ENCODE peak calls at places on chromosomes 3 and 15, in ten cellular contexts. A, Y, R, H, O, Z, V, U, Q and I are unnamed samples.
A peak's percentile ranks its signal among the peaks of the same experiment; 100 is the strongest.

GRCh38 chr15:100112061-100112420 is 229.7 kb downstream of the ADAMTS17 start:
- DNase-seq in A (no peak), Y (no peak), R (no peak), H (no peak), O (no peak), Z (no peak), V (no peak), U (no peak), Q (no peak), I (no peak)

GRCh38 chr15:71080166-71080565 is 35.1 kb upstream of the THSD4 start:
- DNase-seq in A (no peak), Y (no peak), R (no peak), H (no peak), O (no peak), Z (no peak), V (no peak), U (no peak), Q (no peak), I (peak; percentile 78)

GRCh38 chr3:53229171-53229570 is 26.7 kb downstream of the TKT start:
- DNase-seq in A (no peak), Y (no peak), R (no peak), H (no peak), O (no peak), Z (no peak), V (no peak), U (no peak), Q (no peak), I (no peak)

GRCh38 chr3:126649556-126650092 is 5.3 kb downstream of the TXNRD3 start:
- DNase-seq in A (no peak), Y (no peak), R (no peak), H (no peak), O (peak; percentile 50), Z (no peak), V (no peak), U (no peak), Q (no peak), I (no peak)

GRCh38 chr3:190044142-190044541 is 76.6 kb downstream of the P3H2 start:
- DNase-seq in A (no peak), Y (no peak), R (no peak), H (no peak), O (peak; percentile 74), Z (no peak), V (no peak), U (no peak), Q (no peak), I (peak; percentile 82)

GRCh38 chr3:14922863-14923262 is 24.5 kb upstream of the NR2C2 start:
- DNase-seq in A (no peak), Y (no peak), R (no peak), H (no peak), O (no peak), Z (no peak), V (no peak), U (no peak), Q (no peak), I (no peak)

GRCh38 chr3:106913111-106913698 is 464.0 kb upstream of the CCDC54 start:
- DNase-seq in A (no peak), Y (no peak), R (no peak), H (no peak), O (peak; percentile 12), Z (no peak), V (no peak), U (no peak), Q (no peak), I (no peak)

GRCh38 chr3:144185291-144185690 is 213.7 kb downstream of the DIPK2A start:
- DNase-seq in A (no peak), Y (no peak), R (no peak), H (no peak), O (peak; percentile 37), Z (no peak), V (no peak), U (no peak), Q (no peak), I (peak; percentile 15)

GRCh38 chr3:4816718-4817117 is 162.5 kb upstream of the BHLHE40 start:
- DNase-seq in A (no peak), Y (no peak), R (no peak), H (no peak), O (no peak), Z (no peak), V (no peak), U (no peak), Q (no peak), I (no peak)

GRCh38 chr3:187852842-187853727 is 107.8 kb upstream of the BCL6 start:
- DNase-seq in A (no peak), Y (no peak), R (peak; percentile 32), H (no peak), O (peak; percentile 34), Z (no peak), V (no peak), U (no peak), Q (no peak), I (peak; percentile 21)

GRCh38 chr3:112412494-112412893 is 79.5 kb downstream of the CD200 start:
- DNase-seq in A (no peak), Y (no peak), R (no peak), H (no peak), O (no peak), Z (no peak), V (no peak), U (no peak), Q (no peak), I (no peak)

GRCh38 chr15:58587481-58587880 is 155.7 kb downstream of the LIPC start:
- DNase-seq in A (no peak), Y (no peak), R (no peak), H (no peak), O (peak; percentile 28), Z (no peak), V (no peak), U (no peak), Q (no peak), I (no peak)

GRCh38 chr3:196963309-196963953 is 5.2 kb downstream of the PIGZ start:
- DNase-seq in A (no peak), Y (no peak), R (no peak), H (no peak), O (no peak), Z (no peak), V (no peak), U (no peak), Q (no peak), I (no peak)

GRCh38 chr15:22904736-22905135 is 66.3 kb downstream of the NIPA2 start:
- DNase-seq in A (peak; percentile 40), Y (no peak), R (no peak), H (no peak), O (no peak), Z (no peak), V (no peak), U (peak; percentile 71), Q (no peak), I (no peak)

GRCh38 chr15:59349715-59350420 is 22.8 kb downstream of the MYO1E start:
- DNase-seq in A (no peak), Y (no peak), R (no peak), H (no peak), O (peak; percentile 94), Z (peak; percentile 48), V (peak; percentile 99), U (no peak), Q (no peak), I (peak; percentile 96)

GRCh38 chr3:64272842-64273241 is 47.6 kb upstream of the PRICKLE2 start:
- DNase-seq in A (no peak), Y (no peak), R (no peak), H (no peak), O (no peak), Z (no peak), V (no peak), U (no peak), Q (no peak), I (no peak)

GRCh38 chr3:22836131-22836530 is 367.0 kb upstream of the UBE2E2 start:
- DNase-seq in A (no peak), Y (no peak), R (no peak), H (no peak), O (no peak), Z (peak; percentile 67), V (no peak), U (no peak), Q (no peak), I (no peak)
- H3K27ac ChIP-seq in A (no peak overlapping the region), Y (no peak overlapping the region), R (no peak overlapping the region), H (no peak overlapping the region), O (no peak overlapping the region), Z (no peak overlapping the region), V (no peak overlapping the region), U (no peak overlapping the region), Q (no peak overlapping the region), I (no peak overlapping the region)

DNA sequence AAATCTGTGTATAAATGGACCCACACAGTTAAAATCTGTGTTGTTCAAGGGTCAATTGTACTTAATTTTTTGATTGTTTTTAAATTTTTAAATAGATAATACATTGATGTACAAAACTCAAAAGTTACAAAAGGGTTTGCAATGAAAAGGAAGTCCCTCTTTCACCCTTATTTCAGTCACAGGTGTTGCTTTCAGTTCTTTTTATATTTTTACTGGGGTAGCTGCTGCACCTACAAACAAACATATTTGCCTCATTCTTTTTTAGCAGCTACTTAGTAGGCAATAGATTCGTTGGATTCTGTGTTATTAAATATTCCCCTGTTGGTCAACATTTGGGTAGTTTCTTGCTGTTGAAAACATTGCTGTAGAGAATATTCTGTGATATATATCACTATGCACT is 44.4 kb downstream of the PIAS1 start:
- DNase-seq in A (no peak), Y (no peak), R (no peak), H (no peak), O (no peak), Z (no peak), V (no peak), U (no peak), Q (no peak), I (no peak)
- H3K4me1 ChIP-seq in A (no peaks in the 10 kb centered on the region), Y (peaks cover 4% of the 10 kb centered on the region), R (no peaks in the 10 kb centered on the region), H (no peaks in the 10 kb centered on the region), O (peaks cover 5% of the 10 kb centered on the region), Z (peaks cover 23% of the 10 kb centered on the region), V (peaks cover 4% of the 10 kb centered on the region), U (no peaks in the 10 kb centered on the region), Q (peaks cover 5% of the 10 kb centered on the region), I (no peaks in the 10 kb centered on the region)

DNA sequence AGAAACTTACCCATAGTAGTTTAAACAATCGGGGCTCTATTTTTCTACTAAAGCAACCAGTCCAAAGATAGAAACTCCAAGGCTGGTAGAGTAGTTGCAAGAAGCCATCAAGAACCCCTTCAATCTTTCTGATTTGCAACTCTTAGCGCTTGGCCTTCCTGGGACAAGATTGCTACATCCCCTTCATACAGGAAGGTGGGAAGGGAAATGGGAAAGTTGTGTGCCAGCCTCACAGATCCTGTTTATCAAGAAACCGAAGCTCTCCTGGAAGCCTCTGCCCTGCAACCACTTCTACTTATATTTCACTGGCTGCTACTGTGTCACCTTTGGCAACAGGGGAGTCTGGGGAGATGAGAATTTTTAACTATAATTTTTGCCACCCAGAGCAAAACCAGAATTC is 46.2 kb downstream of the OSBPL10 start:
- DNase-seq in A (peak; percentile 24), Y (no peak), R (no peak), H (no peak), O (no peak), Z (peak; percentile 38), V (no peak), U (no peak), Q (no peak), I (no peak)
- H3K27ac ChIP-seq in A (no peak overlapping the region), Y (no peak overlapping the region), R (no peak overlapping the region), H (no peak overlapping the region), O (no peak overlapping the region), Z (peak overlapping the region; percentile 1), V (no peak overlapping the region), U (no peak overlapping the region), Q (no peak overlapping the region), I (no peak overlapping the region)

DNA sequence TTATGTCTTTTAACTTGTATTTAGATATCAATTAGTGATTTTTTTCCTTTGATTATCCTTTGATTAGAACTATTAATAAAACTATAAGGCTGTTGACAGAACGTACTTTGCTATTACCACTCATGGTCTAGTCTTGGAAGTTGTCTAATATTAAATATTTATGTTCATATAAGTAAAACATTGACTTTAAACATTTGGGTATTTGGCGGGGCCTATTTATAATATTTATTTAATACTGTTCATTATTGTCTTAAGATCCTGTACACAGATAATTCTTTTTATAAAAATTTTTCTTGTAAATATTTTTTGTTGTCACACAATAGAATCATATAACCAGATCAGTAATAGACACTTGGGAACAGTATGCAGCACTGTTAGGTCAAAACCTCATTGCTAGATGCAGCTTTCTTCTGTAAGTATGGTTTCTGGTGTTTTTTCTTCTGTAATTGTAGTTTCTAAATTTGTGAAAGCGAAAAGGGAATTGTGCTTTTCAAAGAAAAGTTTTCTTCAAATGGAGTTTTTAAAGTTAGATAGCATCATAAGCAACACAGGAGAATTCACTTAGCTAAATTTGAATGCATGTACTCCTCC is 93.4 kb downstream of the FNDC3B start:
- DNase-seq in A (no peak), Y (no peak), R (no peak), H (no peak), O (no peak), Z (no peak), V (no peak), U (no peak), Q (no peak), I (no peak)
- H3K4me1 ChIP-seq in A (peaks cover 5% of the 10 kb centered on the region), Y (peaks cover 1% of the 10 kb centered on the region), R (peaks cover 2% of the 10 kb centered on the region), H (peaks cover 5% of the 10 kb centered on the region), O (peaks cover 29% of the 10 kb centered on the region), Z (peaks cover 99% of the 10 kb centered on the region), V (peaks cover 95% of the 10 kb centered on the region), U (peaks cover 13% of the 10 kb centered on the region), Q (peaks cover 17% of the 10 kb centered on the region), I (peaks cover 70% of the 10 kb centered on the region)